ENCODE peak calls at places on chromosomes 7 and 10, in eight cellular contexts. H, L, U, D, A, S, I and O are unnamed samples.

GRCh38 chr10:100043344-100043743 is 33.6 kb upstream of the DNMBP start:
- DNase-seq in L (no peak), A (no peak), I (no peak), H (peak), D (no peak), U (no peak), S (no peak), O (no peak)

GRCh38 chr7:117682681-117683385 is 190.4 kb downstream of the CTTNBP2 start:
- DNase-seq in U (no peak), A (no peak), D (no peak), L (peak), H (no peak), I (no peak), S (no peak), O (no peak)

GRCh38 chr10:71945819-71946474 is 18.2 kb upstream of the CHST3 start:
- DNase-seq in I (no peak), U (no peak), H (no peak), D (no peak), A (no peak), L (peak), S (no peak), O (no peak)

GRCh38 chr7:106779877-106780276 is 85.2 kb upstream of the PIK3CG start:
- DNase-seq in S (peak), L (peak), A (no peak), I (no peak), H (peak), U (no peak), D (peak), O (no peak)

GRCh38 chr7:48089415-48089975 is 430 bp downstream of the UPP1 start:
- DNase-seq in D (no peak), A (peak), I (no peak), H (no peak), U (no peak), S (peak), L (peak), O (no peak)

GRCh38 chr7:100847360-100847759 is 5.2 kb upstream of the SLC12A9 start:
- DNase-seq in A (no peak), I (no peak), D (no peak), L (no peak), H (no peak), U (no peak), S (no peak), O (no peak)

GRCh38 chr7:139701908-139702307 is 75.9 kb downstream of the HIPK2 start:
- DNase-seq in I (no peak), H (no peak), S (no peak), A (peak), U (no peak), L (no peak), D (no peak), O (no peak)

GRCh38 chr10:46222364-46222935 is 64.3 kb upstream of the ANTXRL start:
- DNase-seq in L (no peak), A (no peak), S (no peak), H (no peak), I (no peak), D (no peak), U (no peak), O (no peak)

GRCh38 chr10:86262671-86263165 is 103.9 kb downstream of the GRID1 start:
- DNase-seq in I (no peak), D (no peak), L (peak), H (no peak), S (no peak), A (no peak), U (no peak), O (no peak)

GRCh38 chr10:58743466-58744115 is 230.9 kb downstream of the BICC1 start:
- DNase-seq in H (no peak), U (no peak), A (peak), S (no peak), D (no peak), I (no peak), L (peak), O (no peak)

GRCh38 chr7:45670717-45671116 is 96.5 kb downstream of the ADCY1 start:
- DNase-seq in L (no peak), A (no peak), D (no peak), I (no peak), H (no peak), U (no peak), S (no peak), O (no peak)

GRCh38 chr7:147022056-147022455 is 905.5 kb downstream of the CNTNAP2 start:
- DNase-seq in I (no peak), A (no peak), D (no peak), S (no peak), L (no peak), H (no peak), U (no peak), O (no peak)

GRCh38 chr10:114603943-114604342 is 54.1 kb downstream of the ABLIM1 start:
- DNase-seq in S (peak), I (no peak), A (no peak), H (no peak), D (no peak), L (no peak), U (no peak), O (no peak)

GRCh38 chr10:64091889-64092288 is 570.7 kb downstream of the REEP3 start:
- DNase-seq in A (peak), D (peak), U (no peak), I (no peak), S (no peak), L (peak), H (no peak), O (no peak)

GRCh38 chr10:58813573-58813972 is 300.9 kb downstream of the BICC1 start:
- DNase-seq in L (no peak), U (no peak), D (peak), H (no peak), A (no peak), I (no peak), S (no peak), O (no peak)

GRCh38 chr10:80104066-80104926 is 25.8 kb downstream of the TMEM254 start:
- DNase-seq in D (peak), S (no peak), U (no peak), A (peak), L (no peak), I (no peak), H (no peak), O (no peak)

GRCh38 chr7:916291-916941 is 38.1 kb downstream of the ADAP1 start:
- DNase-seq in S (no peak), A (peak), U (no peak), I (no peak), L (no peak), H (no peak), D (no peak), O (no peak)

GRCh38 chr7:73612598-73613269 is 11.6 kb downstream of the MLXIPL start:
- DNase-seq in I (no peak), A (no peak), S (peak), L (peak), U (no peak), D (peak), H (no peak), O (no peak)

GRCh38 chr10:121525276-121526039 is 72.8 kb downstream of the FGFR2 start:
- DNase-seq in H (no peak), I (no peak), D (no peak), L (no peak), S (no peak), A (no peak), U (no peak), O (no peak)

GRCh38 chr10:79268100-79268670 is 79.1 kb upstream of the PPIF start:
- DNase-seq in A (no peak), I (no peak), U (no peak), D (no peak), S (no peak), L (no peak), H (no peak), O (no peak)

GRCh38 chr7:71132521-71133231 is 732 bp downstream of the GALNT17 start:
- DNase-seq in U (no peak), H (no peak), A (peak), S (no peak), D (no peak), L (peak), I (no peak), O (no peak)

GRCh38 chr10:32417906-32418547 is 27.9 kb upstream of the CCDC7 start:
- DNase-seq in A (no peak), U (no peak), S (no peak), I (no peak), L (no peak), H (no peak), D (no peak), O (no peak)

GRCh38 chr7:99011706-99012404 is 132.1 kb downstream of the SMURF1 start:
- DNase-seq in A (no peak), S (no peak), H (no peak), L (no peak), I (no peak), D (no peak), U (no peak), O (no peak)

GRCh38 chr10:71269301-71270288 is 49.5 kb upstream of the SLC29A3 start:
- DNase-seq in L (peak), I (no peak), A (no peak), H (no peak), S (peak), U (no peak), D (no peak), O (no peak)

GRCh38 chr10:3972460-3973366 is 187.7 kb upstream of the KLF6 start:
- DNase-seq in S (no peak), I (no peak), L (no peak), H (no peak), A (no peak), U (no peak), D (no peak), O (no peak)

GRCh38 chr10:5565671-5566581 is 41.2 kb downstream of the CALML3 start:
- DNase-seq in U (no peak), D (no peak), L (no peak), S (no peak), I (no peak), A (no peak), H (no peak), O (no peak)

GRCh38 chr7:80563561-80564327 is 51.9 kb upstream of the GNAT3 start:
- DNase-seq in D (no peak), H (no peak), L (no peak), A (no peak), U (peak), I (no peak), S (no peak), O (no peak)

GRCh38 chr7:71682841-71683341 is 550.9 kb downstream of the GALNT17 start:
- DNase-seq in I (no peak), L (peak), H (no peak), S (no peak), A (no peak), D (no peak), U (no peak), O (no peak)

GRCh38 chr7:45663167-45663921 is 89.2 kb downstream of the ADCY1 start:
- DNase-seq in H (peak), A (no peak), I (no peak), U (peak), L (peak), S (peak), D (peak), O (peak)

GRCh38 chr10:33772370-33773331 is 438.2 kb upstream of the NRP1 start:
- DNase-seq in D (no peak), I (no peak), U (peak), H (no peak), L (peak), A (no peak), S (no peak), O (no peak)

GRCh38 chr10:11515596-11516418 is 95.6 kb downstream of the USP6NL start:
- DNase-seq in I (peak), U (peak), A (peak), H (peak), S (peak), L (peak), D (peak), O (peak)

GRCh38 chr7:89726548-89726947 is 427.7 kb upstream of the STEAP1 start:
- DNase-seq in A (no peak), H (no peak), S (no peak), D (no peak), I (no peak), L (no peak), U (no peak), O (no peak)

GRCh38 chr7:81725496-81726117 is 44.2 kb downstream of the HGF start:
- DNase-seq in H (no peak), D (no peak), A (peak), S (no peak), I (no peak), U (no peak), L (no peak), O (peak)

GRCh38 chr7:29871787-29872398 is 65.6 kb downstream of the WIPF3 start:
- DNase-seq in S (no peak), D (no peak), I (no peak), U (no peak), A (no peak), H (no peak), L (no peak), O (no peak)

GRCh38 chr7:121547341-121548092 is 151.4 kb upstream of the FAM3C start:
- DNase-seq in H (peak), L (peak), D (peak), A (peak), U (peak), S (peak), I (no peak), O (no peak)

GRCh38 chr7:30510124-30511074 is 5.8 kb upstream of the GGCT start:
- DNase-seq in A (peak), H (peak), U (peak), I (no peak), S (peak), L (peak), D (peak), O (peak)

GRCh38 chr7:128347573-128348147 is 4.0 kb upstream of the RBM28 start:
- DNase-seq in U (peak), H (peak), L (peak), I (no peak), S (peak), A (peak), D (peak), O (no peak)

GRCh38 chr10:112360308-112361270 is 13.3 kb upstream of the ACSL5 start:
- DNase-seq in I (no peak), L (peak), A (no peak), S (no peak), H (no peak), U (no peak), D (no peak), O (no peak)

GRCh38 chr10:116723428-116724281 is 18.7 kb downstream of the HSPA12A start:
- DNase-seq in H (no peak), D (no peak), L (no peak), I (no peak), U (no peak), A (no peak), S (no peak), O (no peak)
- TF ChIP-seq REST in H (no peak), D (no peak), L (no peak), I (no peak), U (no peak), A (no peak), S (no peak), O (no peak)

GRCh38 chr7:51827641-51828040 is 511.0 kb upstream of the COBL start:
- DNase-seq in H (no peak), U (no peak), I (no peak), L (no peak), A (no peak), S (no peak), D (no peak), O (no peak)
- TF ChIP-seq POLR2AphosphoS5 in H (no peak), U (no peak), I (no peak), L (no peak), A (no peak), S (no peak), D (no peak), O (no peak)

GRCh38 chr10:102231357-102232318 is 5.5 kb downstream of the ELOVL3 start:
- DNase-seq in I (no peak), D (peak), H (peak), S (peak), A (peak), L (peak), U (peak), O (peak)
- H3K4me3 ChIP-seq in I (peak), D (peak), H (peak), S (peak), A (peak), L (peak), U (peak), O (peak)

GRCh38 chr7:137820677-137821420 is 25.9 kb downstream of the DGKI start:
- DNase-seq in H (no peak), D (no peak), S (no peak), A (peak), I (no peak), L (peak), U (no peak), O (no peak)
- TF ChIP-seq REST in H (no peak), D (no peak), S (no peak), A (no peak), I (no peak), L (no peak), U (no peak), O (no peak)

GRCh38 chr10:21634599-21635365 is 100.8 kb downstream of the MLLT10 start:
- DNase-seq in L (no peak), A (no peak), U (no peak), S (no peak), D (no peak), I (no peak), H (no peak), O (no peak)
- TF ChIP-seq POLR2AphosphoS5 in L (no peak), A (no peak), U (no peak), S (no peak), D (no peak), I (no peak), H (no peak), O (no peak)